ENCODE peak calls at places on chromosomes 6 and 20, in four cellular contexts. One of them, this sample, is unnamed.

GRCh38 chr6:95309545-95309944 is 267.8 kb upstream of the MANEA start:
- DNase-seq in GM12878: no peak
- DNase-seq in SK-N-SH: no peak
- DNase-seq in K562: no peak
- DNase-seq in this sample: no peak

GRCh38 chr6:109165392-109165964 is 70.2 kb downstream of the CEP57L1 start:
- DNase-seq in GM12878: no peak
- DNase-seq in SK-N-SH: no peak
- DNase-seq in K562: peak; percentile 9
- DNase-seq in this sample: no peak

GRCh38 chr6:71478834-71479541 is 190.4 kb downstream of the OGFRL1 start:
- DNase-seq in GM12878: no peak
- DNase-seq in K562: no peak
- DNase-seq in SK-N-SH: no peak
- DNase-seq in this sample: no peak

GRCh38 chr20:19710336-19710721 is 47.7 kb upstream of the RIN2 start:
- DNase-seq in SK-N-SH: no peak
- DNase-seq in GM12878: no peak
- DNase-seq in K562: no peak
- DNase-seq in this sample: no peak

GRCh38 chr6:159106627-159107241 is 61.9 kb upstream of the TAGAP start:
- DNase-seq in GM12878: peak; percentile 92
- DNase-seq in K562: peak; percentile 83
- DNase-seq in SK-N-SH: no peak
- DNase-seq in this sample: peak; percentile 84

GRCh38 chr6:35552285-35552917 is 39.7 kb upstream of the TULP1 start:
- DNase-seq in SK-N-SH: peak; percentile 40
- DNase-seq in GM12878: peak; percentile 15
- DNase-seq in K562: peak; percentile 80
- DNase-seq in this sample: peak; percentile 79

GRCh38 chr6:14108571-14109410 is 8.8 kb upstream of the CD83 start:
- DNase-seq in SK-N-SH: no peak
- DNase-seq in K562: peak; percentile 64
- DNase-seq in GM12878: peak; percentile 97
- DNase-seq in this sample: no peak

GRCh38 chr6:105889902-105890301 is 196.2 kb upstream of the PRDM1 start:
- DNase-seq in K562: no peak
- DNase-seq in SK-N-SH: no peak
- DNase-seq in GM12878: no peak
- DNase-seq in this sample: no peak

GRCh38 chr20:34150616-34151015 is 38.6 kb upstream of the EIF2S2 start:
- DNase-seq in GM12878: no peak
- DNase-seq in SK-N-SH: no peak
- DNase-seq in K562: no peak
- DNase-seq in this sample: no peak

GRCh38 chr6:26270121-26270861 is 94.7 kb upstream of the BTN3A2 start:
- DNase-seq in K562: no peak
- DNase-seq in GM12878: no peak
- DNase-seq in SK-N-SH: no peak
- DNase-seq in this sample: no peak

GRCh38 chr20:1320902-1321653 is 7.9 kb downstream of the SDCBP2 start:
- DNase-seq in GM12878: no peak
- DNase-seq in K562: no peak
- DNase-seq in SK-N-SH: no peak
- DNase-seq in this sample: no peak

GRCh38 chr20:57695012-57695411 is 14.8 kb downstream of the PMEPA1 start:
- DNase-seq in K562: no peak
- DNase-seq in GM12878: no peak
- DNase-seq in SK-N-SH: no peak
- DNase-seq in this sample: no peak

GRCh38 chr6:3455121-3455489 is 1.7 kb downstream of the SLC22A23 start:
- DNase-seq in K562: no peak
- DNase-seq in SK-N-SH: no peak
- DNase-seq in GM12878: no peak
- DNase-seq in this sample: no peak

GRCh38 chr20:62047666-62048345 is 17.9 kb downstream of the TAF4 start:
- DNase-seq in K562: no peak
- DNase-seq in SK-N-SH: no peak
- DNase-seq in GM12878: no peak
- DNase-seq in this sample: peak; percentile 6

GRCh38 chr6:142746524-142746923 is 198.5 kb downstream of the HIVEP2 start:
- DNase-seq in SK-N-SH: peak; percentile 24
- DNase-seq in K562: no peak
- DNase-seq in GM12878: no peak
- DNase-seq in this sample: peak; percentile 59

GRCh38 chr6:126175251-126175650 is 164.7 kb upstream of the CENPW start:
- DNase-seq in K562: no peak
- DNase-seq in SK-N-SH: no peak
- DNase-seq in GM12878: no peak
- DNase-seq in this sample: no peak

GRCh38 chr20:56001106-56001785 is 4.1 kb downstream of the CBLN4 start:
- DNase-seq in K562: no peak
- DNase-seq in SK-N-SH: peak; percentile 15
- DNase-seq in GM12878: no peak
- DNase-seq in this sample: no peak

GRCh38 chr6:118506071-118506638 is 41.9 kb upstream of the PLN start:
- DNase-seq in SK-N-SH: no peak
- DNase-seq in GM12878: no peak
- DNase-seq in K562: peak; percentile 10
- DNase-seq in this sample: no peak

GRCh38 chr6:39881851-39882566 is 52.3 kb downstream of the MOCS1 start:
- DNase-seq in SK-N-SH: no peak
- DNase-seq in K562: no peak
- DNase-seq in GM12878: no peak
- DNase-seq in this sample: no peak

GRCh38 chr20:41467690-41468089 is 101.1 kb upstream of the EMILIN3 start:
- DNase-seq in K562: no peak
- DNase-seq in GM12878: no peak
- DNase-seq in SK-N-SH: no peak
- DNase-seq in this sample: no peak

GRCh38 chr6:113755449-113756289 is 101.5 kb upstream of the MARCKS start:
- DNase-seq in GM12878: peak; percentile 64
- DNase-seq in SK-N-SH: no peak
- DNase-seq in K562: no peak
- DNase-seq in this sample: no peak

GRCh38 chr6:107490568-107491058 is 696 bp downstream of the SOBP start:
- DNase-seq in K562: no peak
- DNase-seq in GM12878: no peak
- DNase-seq in SK-N-SH: peak; percentile 50
- DNase-seq in this sample: no peak

GRCh38 chr20:366042-366718 is 14.4 kb upstream of the TRIB3 start:
- DNase-seq in GM12878: no peak
- DNase-seq in K562: no peak
- DNase-seq in SK-N-SH: no peak
- DNase-seq in this sample: no peak

GRCh38 chr6:40537446-40537845 is 49.7 kb downstream of the LRFN2 start:
- DNase-seq in SK-N-SH: no peak
- DNase-seq in K562: no peak
- DNase-seq in GM12878: no peak
- DNase-seq in this sample: no peak

GRCh38 chr20:57089701-57090144 is 176.7 kb downstream of the BMP7 start:
- DNase-seq in GM12878: no peak
- DNase-seq in K562: peak; percentile 79
- DNase-seq in SK-N-SH: peak; percentile 92
- DNase-seq in this sample: peak; percentile 94

GRCh38 chr6:40912158-40912946 is 126.7 kb downstream of the UNC5CL start:
- DNase-seq in K562: peak; percentile 67
- DNase-seq in GM12878: peak; percentile 19
- DNase-seq in SK-N-SH: peak; percentile 81
- DNase-seq in this sample: peak; percentile 53

GRCh38 chr6:122610690-122611455 is 668 bp downstream of the PKIB start:
- DNase-seq in K562: no peak
- DNase-seq in SK-N-SH: peak; percentile 46
- DNase-seq in GM12878: no peak
- DNase-seq in this sample: peak; percentile 66

GRCh38 chr20:47985092-47985850 is 200.0 kb upstream of the SULF2 start:
- DNase-seq in K562: peak; percentile 84
- DNase-seq in GM12878: no peak
- DNase-seq in SK-N-SH: no peak
- DNase-seq in this sample: peak; percentile 34

GRCh38 chr6:145714731-145715130 is 20.6 kb downstream of the EPM2A start:
- DNase-seq in SK-N-SH: no peak
- DNase-seq in K562: no peak
- DNase-seq in GM12878: no peak
- DNase-seq in this sample: no peak

GRCh38 chr6:131828946-131829345 is 21.1 kb downstream of the ENPP1 start:
- DNase-seq in K562: no peak
- DNase-seq in SK-N-SH: no peak
- DNase-seq in GM12878: no peak
- DNase-seq in this sample: no peak

GRCh38 chr20:52268184-52268583 is 76.6 kb upstream of the ZFP64 start:
- DNase-seq in K562: no peak
- DNase-seq in GM12878: no peak
- DNase-seq in SK-N-SH: no peak
- DNase-seq in this sample: no peak

GRCh38 chr6:958531-958930 is 265.6 kb upstream of the EXOC2 start:
- DNase-seq in GM12878: no peak
- DNase-seq in K562: no peak
- DNase-seq in SK-N-SH: no peak
- DNase-seq in this sample: no peak

GRCh38 chr20:8232332-8232731 is 100.3 kb downstream of the PLCB1 start:
- DNase-seq in GM12878: no peak
- DNase-seq in SK-N-SH: no peak
- DNase-seq in K562: no peak
- DNase-seq in this sample: no peak

GRCh38 chr20:10521836-10522235 is 86.7 kb downstream of the SLX4IP start:
- DNase-seq in GM12878: no peak
- DNase-seq in SK-N-SH: no peak
- DNase-seq in K562: no peak
- DNase-seq in this sample: no peak

GRCh38 chr20:10523438-10523837 is 88.3 kb downstream of the SLX4IP start:
- DNase-seq in GM12878: no peak
- DNase-seq in K562: no peak
- DNase-seq in SK-N-SH: no peak
- DNase-seq in this sample: no peak

GRCh38 chr20:10519361-10520048 is 84.4 kb downstream of the SLX4IP start:
- DNase-seq in GM12878: peak; percentile 28
- DNase-seq in SK-N-SH: no peak
- DNase-seq in K562: no peak
- DNase-seq in this sample: no peak

GRCh38 chr20:10522328-10522727 is 87.2 kb downstream of the SLX4IP start:
- DNase-seq in K562: no peak
- DNase-seq in SK-N-SH: no peak
- DNase-seq in GM12878: no peak
- DNase-seq in this sample: no peak

DNA sequence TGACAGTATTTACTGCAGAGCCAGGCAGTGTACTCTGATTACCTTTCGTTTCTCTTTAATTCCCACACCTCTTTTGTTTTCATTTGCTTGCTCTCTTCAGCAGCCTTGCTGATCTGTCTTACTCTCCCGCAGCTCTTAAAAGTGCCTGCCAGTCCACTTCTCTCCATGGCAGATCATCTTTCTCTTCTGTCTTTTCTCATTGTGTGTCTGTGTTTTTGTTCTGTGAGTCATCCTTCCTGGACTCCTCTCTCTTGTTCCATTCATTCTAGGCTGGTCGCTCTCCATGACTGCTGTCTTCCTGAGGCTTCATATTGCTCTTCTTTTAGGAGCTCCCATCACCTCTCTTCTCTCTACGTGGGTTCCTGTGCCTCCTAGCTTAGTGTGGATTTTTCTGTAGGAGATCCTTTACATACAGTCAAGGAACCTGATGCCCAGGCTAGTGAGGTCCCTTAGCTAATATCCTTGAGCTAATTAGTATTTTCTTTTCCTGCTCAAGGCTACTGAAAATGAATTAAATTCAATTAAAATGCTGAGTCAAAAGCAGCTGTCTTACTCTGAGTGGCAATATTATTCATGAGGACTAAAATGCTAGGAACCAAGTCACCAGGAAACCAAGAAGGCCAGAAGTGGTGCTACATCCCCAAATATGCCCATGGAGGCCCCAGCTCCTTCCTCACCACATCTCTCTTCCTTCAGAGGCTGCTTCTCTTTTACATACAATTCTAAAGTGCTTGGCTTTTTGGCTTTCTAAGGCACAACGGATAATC is 86.1 kb downstream of the SLX4IP start:
- DNase-seq in K562: no peak
- DNase-seq in GM12878: no peak
- DNase-seq in SK-N-SH: no peak
- DNase-seq in this sample: no peak
- TF ChIP-seq USF1 in K562: no peak
- TF ChIP-seq USF1 in GM12878: no peak
- TF ChIP-seq USF1 in SK-N-SH: no peak
- TF ChIP-seq USF1 in this sample: no peak

GRCh38 chr6:92688328-92688727 is 731.0 kb downstream of the EPHA7 start:
- DNase-seq in GM12878: peak; percentile 4
- DNase-seq in K562: no peak
- DNase-seq in SK-N-SH: no peak
- DNase-seq in this sample: no peak

GRCh38 chr6:92687278-92687677 is 732.1 kb downstream of the EPHA7 start:
- DNase-seq in SK-N-SH: no peak
- DNase-seq in K562: no peak
- DNase-seq in GM12878: no peak
- DNase-seq in this sample: no peak

GRCh38 chr6:92690997-92691599 is 728.3 kb downstream of the EPHA7 start:
- DNase-seq in K562: no peak
- DNase-seq in SK-N-SH: no peak
- DNase-seq in GM12878: no peak
- DNase-seq in this sample: no peak
- TF ChIP-seq USF1 in K562: no peak
- TF ChIP-seq USF1 in SK-N-SH: no peak
- TF ChIP-seq USF1 in GM12878: no peak
- TF ChIP-seq USF1 in this sample: no peak

GRCh38 chr20:5797843-5798462 is 47.8 kb downstream of the SHLD1 start:
- DNase-seq in SK-N-SH: no peak
- DNase-seq in K562: no peak
- DNase-seq in GM12878: peak; percentile 86
- DNase-seq in this sample: no peak
- TF ChIP-seq USF1 in SK-N-SH: no peak
- TF ChIP-seq USF1 in K562: no peak
- TF ChIP-seq USF1 in GM12878: peak; percentile 10
- TF ChIP-seq USF1 in this sample: no peak

DNA sequence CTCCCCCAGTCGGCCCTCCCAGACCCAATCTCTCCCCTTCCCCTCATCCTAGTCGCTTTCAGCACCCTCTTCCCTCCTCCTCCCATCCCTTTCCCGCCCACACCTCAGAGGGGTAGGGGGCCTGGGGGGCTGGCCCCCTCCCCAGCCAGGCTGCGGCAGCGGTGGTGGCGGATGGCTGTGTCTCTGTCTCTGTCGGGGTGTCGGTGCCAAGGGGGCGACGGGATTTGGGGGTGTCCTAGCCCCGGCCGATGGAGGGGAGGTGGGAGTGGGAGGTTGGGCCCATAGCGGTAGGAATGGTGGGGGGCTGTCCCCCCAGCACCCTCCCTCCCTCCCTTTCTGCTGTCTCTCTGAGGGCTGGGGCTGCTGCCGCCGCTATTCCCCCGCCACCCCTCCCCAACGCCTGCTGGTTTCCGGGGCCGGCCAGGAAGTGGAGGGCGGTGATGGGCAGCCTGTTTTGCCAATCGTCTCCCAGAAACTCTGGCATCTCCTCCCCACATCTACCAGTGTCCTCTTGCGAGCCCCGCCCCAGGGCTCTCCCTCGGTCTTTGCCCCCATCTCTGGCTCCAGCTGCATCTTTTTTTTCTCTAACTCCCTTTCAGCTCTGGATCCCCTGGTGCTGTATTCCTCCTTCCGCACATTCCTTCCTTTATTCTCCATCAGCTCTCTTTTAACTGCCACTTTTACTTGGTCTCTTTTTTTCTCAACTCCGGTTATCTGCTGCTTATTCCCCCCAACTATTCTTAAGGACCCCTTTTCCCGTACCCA is at the start of gene AGPAT1:
- DNase-seq in GM12878: peak; percentile 92
- DNase-seq in SK-N-SH: peak; percentile 97
- DNase-seq in K562: peak; percentile 89
- DNase-seq in this sample: peak; percentile 98
- TF ChIP-seq USF1 in GM12878: no peak
- TF ChIP-seq USF1 in SK-N-SH: no peak
- TF ChIP-seq USF1 in K562: no peak
- TF ChIP-seq USF1 in this sample: no peak